ENCODE peak calls at places on chromosome 12, in five cellular contexts. H, O, C, U and G are unnamed samples.

GRCh38 chr12:48512855-48513254 is 12.6 kb upstream of the OR8S1 start:
- DNase-seq in O (no peak), U (no peak), H (no peak), C (no peak), G (peak; percentile 15)

GRCh38 chr12:31832740-31833540 is 104.1 kb upstream of the AMN1 start:
- DNase-seq in O (peak; percentile 52), C (no peak), U (peak; percentile 2), H (no peak), G (peak; percentile 81)

GRCh38 chr12:47022296-47022695 is 57.1 kb upstream of the PCED1B start:
- DNase-seq in H (no peak), O (no peak), C (peak; percentile 4), U (no peak), G (no peak)

GRCh38 chr12:57215065-57215464 is 1.5 kb upstream of the NXPH4 start:
- DNase-seq in C (no peak), O (no peak), U (no peak), H (no peak), G (no peak)

GRCh38 chr12:30926243-30927209 is at the start of gene TSPAN11:
- DNase-seq in H (no peak), U (no peak), O (no peak), C (no peak), G (peak; percentile 19)

GRCh38 chr12:958449-959123 is 9.1 kb upstream of the RAD52 start:
- DNase-seq in H (no peak), U (no peak), C (no peak), O (peak; percentile 49), G (peak; percentile 58)

GRCh38 chr12:117847371-117847770 is 121.4 kb downstream of the KSR2 start:
- DNase-seq in C (no peak), O (no peak), U (no peak), H (no peak), G (no peak)

GRCh38 chr12:105954891-105955607 is 183.7 kb downstream of the NUAK1 start:
- DNase-seq in C (no peak), U (no peak), O (no peak), H (no peak), G (no peak)

GRCh38 chr12:85740190-85740589 is 96.0 kb downstream of the RASSF9 start:
- DNase-seq in U (no peak), O (no peak), C (no peak), H (no peak), G (no peak)

GRCh38 chr12:27176765-27177164 is 67.3 kb upstream of the STK38L start:
- DNase-seq in U (no peak), O (no peak), C (no peak), H (no peak), G (no peak)

GRCh38 chr12:114998118-114998771 is 314.3 kb upstream of the TBX3 start:
- DNase-seq in C (no peak), O (no peak), H (no peak), U (no peak), G (no peak)

GRCh38 chr12:96237465-96238077 is 43.4 kb downstream of the ELK3 start:
- DNase-seq in H (peak; percentile 11), C (peak; percentile 72), U (peak; percentile 41), O (no peak), G (no peak)

GRCh38 chr12:98999569-98999968 is 354.5 kb downstream of the APAF1 start:
- DNase-seq in O (no peak), C (no peak), H (no peak), U (no peak), G (no peak)

GRCh38 chr12:24889403-24889802 is 59.5 kb downstream of the BCAT1 start:
- DNase-seq in O (no peak), U (no peak), H (no peak), C (no peak), G (no peak)

GRCh38 chr12:6207254-6207942 is 7.2 kb downstream of the CD9 start:
- DNase-seq in U (no peak), H (no peak), C (no peak), O (no peak), G (no peak)

GRCh38 chr12:7695159-7695930 is at the start of gene GDF3:
- DNase-seq in C (no peak), O (no peak), U (no peak), H (no peak), G (no peak)

GRCh38 chr12:105212431-105212830 is 23.5 kb downstream of the APPL2 start:
- DNase-seq in U (no peak), C (no peak), H (no peak), O (no peak), G (no peak)

GRCh38 chr12:19819231-19819630 is 379.9 kb downstream of the AEBP2 start:
- DNase-seq in C (no peak), H (no peak), U (no peak), O (no peak), G (no peak)

GRCh38 chr12:22231836-22232235 is 102.7 kb downstream of the ST8SIA1 start:
- DNase-seq in C (no peak), U (no peak), H (no peak), O (no peak), G (no peak)

GRCh38 chr12:123469978-123470377 is 12.0 kb downstream of the SNRNP35 start:
- DNase-seq in O (no peak), H (no peak), C (no peak), U (no peak), G (no peak)

GRCh38 chr12:89427508-89428156 is 75.3 kb upstream of the DUSP6 start:
- DNase-seq in C (no peak), O (no peak), H (no peak), U (no peak), G (no peak)

GRCh38 chr12:110661337-110661972 is 27.5 kb downstream of the HVCN1 start:
- DNase-seq in C (no peak), H (no peak), O (peak; percentile 83), U (no peak), G (peak; percentile 91)

GRCh38 chr12:52627395-52628110 is 9.2 kb upstream of the KRT73 start:
- DNase-seq in U (no peak), H (no peak), C (no peak), O (no peak), G (no peak)

GRCh38 chr12:45415393-45415817 is 199.5 kb downstream of the ANO6 start:
- DNase-seq in H (no peak), C (peak; percentile 73), U (no peak), O (no peak), G (peak; percentile 35)

GRCh38 chr12:89525002-89525823 is 617 bp upstream of the GALNT4 start:
- DNase-seq in C (peak; percentile 27), U (peak; percentile 36), O (peak; percentile 71), H (no peak), G (peak; percentile 61)

GRCh38 chr12:71164877-71165197 is 7.0 kb upstream of the TSPAN8 start:
- DNase-seq in C (no peak), H (no peak), U (no peak), O (no peak), G (no peak)

GRCh38 chr12:57546438-57547365 is at the start of gene DCTN2:
- DNase-seq in O (peak; percentile 97), H (peak; percentile 81), C (peak; percentile 98), U (peak; percentile 88), G (peak; percentile 94)

GRCh38 chr12:69879007-69879960 is 54.3 kb downstream of the MYRFL start:
- DNase-seq in H (peak; percentile 9), C (peak; percentile 49), U (peak; percentile 53), O (peak; percentile 85), G (peak; percentile 39)

GRCh38 chr12:96313606-96314005 is 86.6 kb downstream of the CDK17 start:
- DNase-seq in O (no peak), U (no peak), C (no peak), H (no peak), G (no peak)

GRCh38 chr12:104230304-104230703 is 14.7 kb downstream of the TXNRD1 start:
- DNase-seq in C (no peak), O (no peak), U (no peak), H (no peak), G (no peak)

GRCh38 chr12:93645702-93646101 is 31.5 kb upstream of the CRADD start:
- DNase-seq in H (no peak), U (no peak), C (peak; percentile 30), O (no peak), G (no peak)